ENCODE peak calls at places on chromosomes 6 and 20, in six cellular contexts. N is CD8-positive, alpha-beta memory T cell; T is adrenal gland; A is left lung; S is spleen; X is astrocyte of the cerebellum. I is an unnamed sample.
A peak's percentile ranks its signal among the peaks of the same experiment; 100 is the strongest.

GRCh38 chr6:16305788-16306187 is 67.4 kb downstream of the GMPR start:
- DNase-seq in N (no peak), T (no peak), A (no peak), S (no peak), X (no peak), I (no peak)

GRCh38 chr20:6040958-6041807 is 12.7 kb downstream of the LRRN4 start:
- DNase-seq in N (no peak), T (no peak), A (no peak), S (no peak), X (no peak), I (no peak)

GRCh38 chr6:110874880-110875547 is 429 bp downstream of the AMD1 start:
- DNase-seq in N (peak; percentile 20), T (peak; percentile 58), A (no peak), S (peak; percentile 93), X (no peak), I (no peak)

GRCh38 chr20:39524371-39524911 is 562.3 kb downstream of the DHX35 start:
- DNase-seq in N (no peak), T (no peak), A (no peak), S (no peak), X (no peak), I (no peak)

GRCh38 chr6:34340394-34340793 is 52.1 kb downstream of the NUDT3 start:
- DNase-seq in N (no peak), T (no peak), A (no peak), S (no peak), X (no peak), I (no peak)

GRCh38 chr20:2713285-2713684 is 20.7 kb downstream of the EBF4 start:
- DNase-seq in N (no peak), T (no peak), A (no peak), S (no peak), X (no peak), I (no peak)

GRCh38 chr6:52305385-52305784 is 20.8 kb upstream of the MCM3 start:
- DNase-seq in N (no peak), T (no peak), A (no peak), S (no peak), X (no peak), I (no peak)

GRCh38 chr20:11919046-11919445 is 1.4 kb downstream of the BTBD3 start:
- DNase-seq in N (no peak), T (no peak), A (no peak), S (no peak), X (peak; percentile 33), I (no peak)

GRCh38 chr20:50953821-50954220 is 4.5 kb downstream of the DPM1 start:
- DNase-seq in N (no peak), T (no peak), A (no peak), S (no peak), X (no peak), I (no peak)

GRCh38 chr6:45297302-45297701 is 30.8 kb upstream of the RUNX2 start:
- DNase-seq in N (no peak), T (no peak), A (no peak), S (no peak), X (no peak), I (no peak)

GRCh38 chr20:9467995-9468394 is 46.4 kb upstream of the LAMP5 start:
- DNase-seq in N (no peak), T (no peak), A (no peak), S (no peak), X (no peak), I (no peak)

GRCh38 chr20:46590453-46590852 is 40.0 kb upstream of the OCSTAMP start:
- DNase-seq in N (no peak), T (no peak), A (no peak), S (no peak), X (no peak), I (no peak)

GRCh38 chr20:63071541-63072181 is 64.9 kb upstream of the BHLHE23 start:
- DNase-seq in N (no peak), T (no peak), A (peak; percentile 63), S (peak; percentile 51), X (no peak), I (peak; percentile 7)
- H3K4me3 ChIP-seq in N (no peak overlapping the region), T (no peak overlapping the region), A (no peak overlapping the region), S (no peak overlapping the region), X (no peak overlapping the region), I (no peak overlapping the region)

DNA sequence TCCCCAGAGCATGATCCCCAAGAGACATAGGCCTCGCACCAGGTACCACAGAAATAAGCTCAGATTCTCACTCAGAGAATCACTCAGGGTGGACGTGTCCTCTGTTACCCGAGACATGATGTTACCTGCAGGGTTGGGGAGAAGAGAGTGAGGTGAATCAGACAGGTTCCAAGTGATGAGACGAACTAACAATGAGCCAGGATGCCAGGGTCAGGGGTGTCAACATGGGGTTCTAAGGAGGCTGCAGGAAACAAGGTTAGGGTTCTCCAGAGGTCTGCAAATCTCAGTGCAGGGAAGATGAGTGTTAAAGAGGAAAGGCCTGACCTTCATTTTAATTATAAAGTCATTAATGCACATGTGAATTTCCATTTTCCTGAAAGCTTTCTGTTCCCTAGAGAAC is 2.5 kb downstream of the TAP1 start:
- DNase-seq in N (no peak), T (no peak), A (no peak), S (no peak), X (no peak), I (no peak)
- H3K4me3 ChIP-seq in N (peak overlapping the region; percentile 90), T (no peak overlapping the region), A (peak overlapping the region; percentile 94), S (no peak overlapping the region), X (no peak overlapping the region), I (no peak overlapping the region)

DNA sequence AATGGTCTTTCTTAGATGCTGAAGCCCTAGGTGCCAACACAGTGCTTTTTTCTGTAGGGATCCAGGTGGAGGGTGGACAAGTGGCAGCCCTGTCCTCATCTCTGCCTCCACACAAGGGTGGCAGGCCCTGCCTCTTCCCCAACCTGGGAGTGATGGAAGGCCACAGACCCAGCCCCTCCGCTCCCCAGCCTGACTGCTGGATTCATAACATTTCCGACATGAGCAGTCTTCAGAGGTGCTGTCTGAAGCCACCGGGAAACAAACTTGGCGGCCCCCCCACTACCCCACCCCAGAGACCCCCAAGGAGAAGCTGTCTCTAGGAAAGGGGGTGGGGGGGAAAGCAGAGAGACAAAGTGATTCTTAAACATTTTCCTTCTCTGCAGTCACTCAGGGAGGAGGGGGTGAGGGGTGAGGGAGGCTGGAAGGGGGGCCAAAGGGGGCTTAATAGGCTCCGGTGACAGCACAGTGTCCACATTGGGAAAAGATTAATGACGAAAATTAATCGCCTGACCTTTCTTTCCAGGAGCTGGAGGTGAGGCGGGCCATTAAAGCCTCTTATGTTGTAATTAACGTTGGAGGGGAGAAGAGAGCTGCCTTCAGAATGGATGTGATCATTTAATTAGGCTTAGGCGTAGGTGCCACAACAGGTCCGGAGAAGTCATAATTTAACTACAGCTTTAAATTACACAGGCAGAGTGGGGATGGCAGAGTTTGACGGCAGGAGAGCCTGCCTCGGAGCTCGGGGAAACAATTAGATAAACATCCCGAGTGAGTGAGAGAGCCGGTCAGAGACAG is 76.8 kb upstream of the FOXP4 start:
- DNase-seq in N (no peak), T (no peak), A (no peak), S (no peak), X (no peak), I (no peak)
- H3K4me3 ChIP-seq in N (no peak overlapping the region), T (no peak overlapping the region), A (no peak overlapping the region), S (no peak overlapping the region), X (no peak overlapping the region), I (no peak overlapping the region)

DNA sequence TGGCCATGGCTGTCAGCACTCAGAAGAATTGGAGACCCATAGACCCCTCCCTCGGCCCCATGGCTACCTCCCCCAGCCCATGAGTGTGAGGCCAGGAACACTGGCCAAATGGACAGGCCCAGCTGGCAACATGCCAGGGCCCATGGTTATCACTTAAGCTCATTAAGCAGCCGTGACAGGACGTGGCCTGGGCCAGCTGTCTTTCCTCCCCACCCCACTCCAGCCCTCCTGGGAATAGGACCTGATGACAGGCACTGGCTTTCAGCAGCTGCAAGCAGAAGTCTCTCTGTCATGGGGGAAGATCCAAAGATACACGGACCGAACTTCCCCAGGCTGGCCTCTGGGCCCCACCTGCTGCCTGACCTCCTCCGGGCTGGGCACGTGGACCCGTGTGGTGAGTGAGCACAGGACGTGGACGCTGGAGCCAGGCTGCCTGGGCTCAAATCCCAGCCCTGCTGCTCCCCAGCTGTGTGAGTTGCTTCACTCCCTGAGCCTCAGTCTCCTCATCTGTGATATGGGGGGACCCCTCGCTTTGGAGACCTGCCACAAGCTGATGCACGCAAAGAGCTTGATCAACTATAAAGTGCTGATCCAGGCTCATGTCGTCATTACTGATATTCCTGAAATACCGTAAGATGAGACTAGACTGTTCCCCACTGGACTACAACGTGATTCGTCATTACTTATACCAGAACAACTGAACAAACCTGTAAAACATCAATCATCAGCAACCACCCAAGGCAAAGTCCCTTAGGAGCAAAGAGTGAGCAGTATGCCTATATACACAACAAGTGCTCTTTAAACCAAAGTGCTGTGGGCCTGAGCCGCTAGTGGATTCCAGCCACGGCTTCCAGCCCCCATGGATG is 22.0 kb upstream of the VSTM2L start:
- DNase-seq in N (no peak), T (peak; percentile 53), A (no peak), S (peak; percentile 84), X (no peak), I (no peak)
- H3K4me3 ChIP-seq in N (no peak overlapping the region), T (no peak overlapping the region), A (no peak overlapping the region), S (no peak overlapping the region), X (no peak overlapping the region), I (no peak overlapping the region)

DNA sequence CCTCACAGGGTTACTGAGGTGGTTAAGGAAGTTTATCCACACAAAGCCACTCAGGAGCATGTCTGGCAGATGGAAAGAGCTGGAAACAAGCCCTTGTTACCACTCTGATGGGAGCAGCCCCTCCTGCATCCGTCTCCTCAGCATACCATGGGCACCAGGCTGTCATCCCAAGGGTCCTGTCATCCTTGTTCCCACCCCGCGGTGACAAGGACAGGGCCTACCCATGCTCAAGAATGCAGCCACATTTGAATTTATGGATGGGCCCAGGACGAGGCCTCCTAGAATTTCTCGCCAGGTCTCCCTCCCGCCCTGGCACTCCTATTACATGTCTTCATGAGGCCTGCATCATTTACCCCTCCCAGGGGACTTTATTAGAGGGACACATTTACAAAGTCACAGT is 60.0 kb downstream of the NPEPL1 start:
- DNase-seq in N (no peak), T (no peak), A (no peak), S (peak; percentile 27), X (no peak), I (no peak)
- H3K4me3 ChIP-seq in N (no peak overlapping the region), T (no peak overlapping the region), A (no peak overlapping the region), S (no peak overlapping the region), X (no peak overlapping the region), I (no peak overlapping the region)

GRCh38 chr20:58876437-58876836 is 23.9 kb downstream of the GNAS start:
- DNase-seq in N (no peak), T (no peak), A (no peak), S (no peak), X (no peak), I (no peak)
- H3K4me3 ChIP-seq in N (no peak overlapping the region), T (no peak overlapping the region), A (no peak overlapping the region), S (no peak overlapping the region), X (no peak overlapping the region), I (no peak overlapping the region)

DNA sequence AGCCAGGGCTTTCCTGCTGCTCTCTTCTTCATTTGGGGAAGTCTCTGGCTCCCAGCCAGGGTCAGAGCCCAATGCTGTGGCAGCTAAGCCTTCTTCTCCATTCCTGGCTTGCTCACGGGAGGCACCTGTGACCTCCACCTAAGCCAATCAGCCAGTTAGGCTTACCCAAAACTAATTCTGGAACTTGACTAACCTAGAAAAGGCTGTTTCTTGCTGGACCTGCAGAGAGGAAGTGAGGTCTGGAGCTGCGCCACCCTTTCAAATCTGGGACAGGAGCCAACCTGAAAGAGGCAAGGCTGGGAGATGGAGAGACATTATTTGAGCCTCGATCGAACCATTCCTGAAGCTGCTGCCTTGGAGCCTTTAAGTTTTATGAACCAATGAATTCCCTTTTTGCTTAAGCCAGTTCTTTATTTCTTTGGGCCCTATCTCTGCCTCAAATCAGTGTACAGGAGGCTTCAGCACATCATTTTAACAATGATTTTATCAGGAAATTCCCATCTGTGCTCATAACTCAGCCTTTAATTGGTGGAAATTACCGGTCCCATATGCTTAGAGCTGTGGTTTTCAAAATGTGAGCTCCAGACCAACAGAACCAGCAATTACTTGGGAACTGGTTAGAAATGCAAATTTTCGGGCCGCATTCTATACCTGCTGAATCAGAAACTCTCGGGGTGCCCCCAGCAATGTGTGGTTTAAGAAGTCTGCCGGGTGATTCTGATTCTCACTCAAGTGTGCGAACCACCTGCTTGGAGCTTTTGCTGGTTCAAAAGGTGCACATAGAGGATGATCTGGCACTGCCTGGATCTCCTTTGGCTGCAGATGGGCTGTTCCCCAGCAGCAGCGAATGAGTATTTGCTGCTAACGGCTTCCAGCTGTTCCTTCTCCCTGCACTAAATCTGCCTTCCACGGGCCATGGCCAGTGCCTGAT is 97.4 kb upstream of the RNF24 start:
- DNase-seq in N (no peak), T (peak; percentile 72), A (no peak), S (no peak), X (peak; percentile 62), I (no peak)
- H3K4me3 ChIP-seq in N (no peak overlapping the region), T (no peak overlapping the region), A (no peak overlapping the region), S (no peak overlapping the region), X (no peak overlapping the region), I (no peak overlapping the region)